ENCODE peak calls at places on chromosomes 2 and 18, in five cellular contexts. W, Z, G, T and M are unnamed samples.

GRCh38 chr18:41371718-41372117 is 583.3 kb upstream of the PIK3C3 start:
- DNase-seq in T (no peak), W (no peak), Z (no peak), G (no peak), M (no peak)

GRCh38 chr2:144948205-144948855 is 428.4 kb upstream of the ZEB2 start:
- DNase-seq in W (no peak), T (no peak), Z (no peak), G (no peak), M (no peak)

GRCh38 chr18:79399275-79400081 is 3.7 kb downstream of the NFATC1 start:
- DNase-seq in G (no peak), T (no peak), Z (peak; percentile 71), W (peak; percentile 59), M (no peak)

GRCh38 chr2:36271266-36271665 is 84.3 kb upstream of the CRIM1 start:
- DNase-seq in Z (no peak), G (no peak), W (no peak), T (no peak), M (no peak)

GRCh38 chr18:74836296-74837139 is 238.8 kb downstream of the ZNF407 start:
- DNase-seq in G (peak; percentile 55), Z (no peak), W (no peak), T (no peak), M (no peak)

GRCh38 chr18:74682141-74682997 is 84.7 kb downstream of the ZNF407 start:
- DNase-seq in Z (no peak), T (no peak), W (no peak), G (no peak), M (peak; percentile 24)

GRCh38 chr2:174925046-174925784 is 80.0 kb downstream of the CHN1 start:
- DNase-seq in G (no peak), W (no peak), T (no peak), Z (no peak), M (no peak)

GRCh38 chr2:167510071-167510759 is 621.9 kb downstream of the XIRP2 start:
- DNase-seq in G (no peak), W (no peak), T (no peak), Z (no peak), M (no peak)

GRCh38 chr18:46601338-46601908 is 55.6 kb downstream of the LOXHD1 start:
- DNase-seq in T (no peak), Z (no peak), W (no peak), G (no peak), M (no peak)

GRCh38 chr2:236753611-236754010 is 184.0 kb downstream of the ACKR3 start:
- DNase-seq in T (no peak), W (no peak), G (no peak), Z (no peak), M (no peak)

GRCh38 chr18:52323802-52324201 is 16.2 kb upstream of the DCC start:
- DNase-seq in Z (no peak), T (no peak), W (no peak), G (no peak), M (no peak)

GRCh38 chr2:230575640-230576324 is 136.9 kb upstream of the CAB39 start:
- DNase-seq in T (no peak), G (no peak), Z (peak; percentile 65), W (peak; percentile 52), M (no peak)

GRCh38 chr2:75562513-75562864 is 1.8 kb upstream of the EVA1A start:
- DNase-seq in G (no peak), W (no peak), Z (no peak), T (no peak), M (no peak)

GRCh38 chr2:152822669-152823068 is 104.2 kb downstream of the ARL6IP6 start:
- DNase-seq in T (no peak), Z (no peak), G (no peak), W (no peak), M (no peak)

GRCh38 chr2:96669539-96670215 is 27.1 kb downstream of the FER1L5 start:
- DNase-seq in Z (no peak), G (no peak), W (no peak), T (no peak), M (no peak)

GRCh38 chr2:239472220-239472775 is 71.5 kb upstream of the HDAC4 start:
- DNase-seq in Z (no peak), G (no peak), T (peak; percentile 15), W (no peak), M (no peak)